ENCODE peak calls at places on chromosome 18, in four cellular contexts. U is K562, Z is HepG2, O is GM12878. S is an unnamed sample.

GRCh38 chr18:50569930-50570329 is 10.0 kb downstream of the MAPK4 start:
- DNase-seq in U (no peak), Z (no peak), O (no peak), S (no peak)

GRCh38 chr18:12744103-12744502 is 41.3 kb downstream of the PSMG2 start:
- DNase-seq in U (peak), Z (peak), O (no peak), S (no peak)

GRCh38 chr18:48790226-48790863 is 160.4 kb downstream of the SMAD7 start:
- DNase-seq in U (no peak), Z (no peak), O (no peak), S (no peak)

GRCh38 chr18:9403795-9404564 is 69.4 kb downstream of the TWSG1 start:
- DNase-seq in U (peak), Z (peak), O (no peak), S (peak)

GRCh38 chr18:70627100-70627802 is 338.4 kb downstream of the SOCS6 start:
- DNase-seq in U (no peak), Z (no peak), O (no peak), S (no peak)

GRCh38 chr18:45332911-45333310 is 282.4 kb upstream of the SLC14A2 start:
- DNase-seq in U (no peak), Z (no peak), O (no peak), S (no peak)

GRCh38 chr18:70086085-70086484 is 119.4 kb downstream of the RTTN start:
- DNase-seq in U (no peak), Z (no peak), O (no peak), S (no peak)

GRCh38 chr18:79679552-79680099 is at the start of gene CTDP1:
- DNase-seq in U (peak), Z (peak), O (no peak), S (peak)

GRCh38 chr18:25256439-25256838 is 95.5 kb downstream of the ZNF521 start:
- DNase-seq in U (no peak), Z (no peak), O (no peak), S (no peak)

GRCh38 chr18:80244956-80245730 is 2.2 kb downstream of the PARD6G start:
- DNase-seq in U (no peak), Z (no peak), O (no peak), S (no peak)

GRCh38 chr18:61731693-61732376 is 161.0 kb downstream of the RNF152 start:
- DNase-seq in U (no peak), Z (no peak), O (no peak), S (no peak)

GRCh38 chr18:59249186-59249774 is 24.0 kb downstream of the RAX start:
- DNase-seq in U (peak), Z (peak), O (no peak), S (no peak)

GRCh38 chr18:8882632-8883408 is 177.5 kb downstream of the MTCL1 start:
- DNase-seq in U (peak), Z (peak), O (no peak), S (peak)

GRCh38 chr18:80112623-80113248 is 3.7 kb downstream of the ADNP2 start:
- DNase-seq in U (peak), Z (peak), O (no peak), S (no peak)

GRCh38 chr18:72261562-72261961 is 282.6 kb downstream of the CBLN2 start:
- DNase-seq in U (no peak), Z (no peak), O (no peak), S (no peak)

GRCh38 chr18:69935319-69936190 is 12.1 kb downstream of the CD226 start:
- DNase-seq in U (no peak), Z (peak), O (peak), S (no peak)

GRCh38 chr18:45954070-45954712 is 12.9 kb downstream of the EPG5 start:
- DNase-seq in U (no peak), Z (no peak), O (no peak), S (no peak)

GRCh38 chr18:58314284-58314683 is 270.3 kb downstream of the NEDD4L start:
- DNase-seq in U (peak), Z (peak), O (no peak), S (no peak)

GRCh38 chr18:45046226-45046625 is 365.5 kb downstream of the SETBP1 start:
- DNase-seq in U (no peak), Z (no peak), O (no peak), S (no peak)

GRCh38 chr18:74541703-74542555 is 7.6 kb downstream of the CNDP1 start:
- DNase-seq in U (no peak), Z (peak), O (no peak), S (no peak)

GRCh38 chr18:46374850-46375249 is 270.7 kb downstream of the HAUS1 start:
- DNase-seq in U (peak), Z (no peak), O (no peak), S (no peak)

GRCh38 chr18:29198834-29199233 is 1021.9 kb upstream of the CDH2 start:
- DNase-seq in U (no peak), Z (peak), O (no peak), S (no peak)

GRCh38 chr18:51569153-51569552 is 371.7 kb upstream of the MEX3C start:
- DNase-seq in U (no peak), Z (no peak), O (no peak), S (no peak)

GRCh38 chr18:28903366-28903765 is 726.4 kb upstream of the CDH2 start:
- DNase-seq in U (no peak), Z (no peak), O (no peak), S (no peak)

GRCh38 chr18:13532406-13533075 is 193.8 kb downstream of the FAM210A start:
- DNase-seq in U (no peak), Z (no peak), O (no peak), S (no peak)

GRCh38 chr18:67451952-67452351 is 64.6 kb downstream of the DSEL start:
- DNase-seq in U (no peak), Z (no peak), O (no peak), S (no peak)

GRCh38 chr18:67456691-67457090 is 59.8 kb downstream of the DSEL start:
- DNase-seq in U (no peak), Z (no peak), O (no peak), S (no peak)
- TF ChIP-seq CTCF in U (no peak), Z (no peak), O (no peak), S (no peak)

DNA sequence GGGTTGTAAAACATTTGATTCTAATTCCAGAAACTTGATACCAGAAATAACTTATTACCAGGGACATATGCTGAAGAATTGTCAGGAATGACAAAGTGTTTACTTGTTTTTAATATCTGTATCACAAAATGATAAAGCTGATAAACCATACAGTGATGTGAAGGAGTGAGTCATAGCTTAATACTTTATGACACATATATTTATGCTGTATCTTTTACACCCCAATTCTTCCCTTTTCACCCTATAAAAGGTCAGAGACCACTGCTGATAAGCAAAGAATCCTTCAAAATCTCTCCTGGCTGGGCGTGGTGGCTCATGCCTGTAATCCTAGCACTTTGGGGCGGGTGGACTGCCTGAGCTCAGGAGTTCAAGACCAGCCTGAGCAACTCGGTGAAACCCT is 1.6 kb upstream of the MAPRE2 start:
- DNase-seq in U (no peak), Z (no peak), O (no peak), S (no peak)
- TF ChIP-seq CBX5 in U (no peak), Z (no peak), O (no peak), S (no peak)

GRCh38 chr18:21321711-21322110 is 79.7 kb downstream of the GREB1L start:
- DNase-seq in U (no peak), Z (no peak), O (no peak), S (no peak)

GRCh38 chr18:21314721-21315120 is 72.7 kb downstream of the GREB1L start:
- DNase-seq in U (no peak), Z (no peak), O (no peak), S (no peak)

GRCh38 chr18:21315741-21316187 is 73.7 kb downstream of the GREB1L start:
- DNase-seq in U (no peak), Z (peak), O (no peak), S (peak)

GRCh38 chr18:21313576-21313975 is 71.5 kb downstream of the GREB1L start:
- DNase-seq in U (no peak), Z (no peak), O (no peak), S (no peak)

GRCh38 chr18:21316296-21316695 is 74.3 kb downstream of the GREB1L start:
- DNase-seq in U (no peak), Z (no peak), O (no peak), S (no peak)
- H3K9ac ChIP-seq in U (no peak), Z (no peak), O (no peak), S (no peak)

GRCh38 chr18:36769611-36770314 is 59.0 kb downstream of the TPGS2 start:
- DNase-seq in U (peak), Z (peak), O (no peak), S (peak)
- TF ChIP-seq CTCF in U (peak), Z (peak), O (peak), S (peak)

GRCh38 chr18:6741290-6741689 is 11.8 kb downstream of the ARHGAP28 start:
- DNase-seq in U (peak), Z (no peak), O (no peak), S (no peak)
- TF ChIP-seq CBX5 in U (no peak), Z (no peak), O (no peak), S (no peak)